ENCODE peak calls at places on chromosomes 7 and 10, in eight cellular contexts. A is ovary; M is activated CD4-positive, alpha-beta T cell treated with anti-CD3 and anti-CD28 coated beads for 4 hours; G is CD8-positive, alpha-beta T cell; K is SJSA1; P is prostate gland; C is KBM-7; R is CD8-positive, alpha-beta memory T cell. N is an unnamed sample.
A peak's percentile ranks its signal among the peaks of the same experiment; 100 is the strongest.

GRCh38 chr7:77833136-77833535 is 34.6 kb downstream of the PHTF2 start:
- DNase-seq in C (no peak), P (no peak), A (no peak), K (no peak), R (no peak), G (no peak), M (no peak), N (no peak)

GRCh38 chr10:95601116-95601719 is 40.0 kb upstream of the SORBS1 start:
- DNase-seq in M (peak; percentile 44), P (peak; percentile 78), G (no peak), C (peak; percentile 87), A (peak; percentile 81), K (peak; percentile 73), R (peak; percentile 15), N (peak; percentile 70)

GRCh38 chr7:16891338-16891737 is 9.6 kb upstream of the AGR3 start:
- DNase-seq in P (peak; percentile 42), M (peak; percentile 13), K (no peak), A (no peak), C (peak; percentile 30), R (no peak), G (no peak), N (no peak)

GRCh38 chr7:89067048-89067447 is 271.5 kb upstream of the TEX47 start:
- DNase-seq in R (no peak), P (no peak), G (no peak), A (no peak), K (no peak), M (no peak), C (no peak), N (no peak)

GRCh38 chr10:118953999-118954398 is 75.5 kb upstream of the NANOS1 start:
- DNase-seq in C (no peak), G (no peak), R (no peak), K (no peak), A (no peak), P (no peak), M (no peak), N (no peak)

GRCh38 chr10:122062831-122063674 is 74.1 kb downstream of the TACC2 start:
- DNase-seq in C (peak; percentile 22), G (no peak), R (no peak), P (peak; percentile 96), K (peak; percentile 78), M (no peak), A (peak; percentile 77), N (peak; percentile 90)

GRCh38 chr10:130351466-130352290 is 215.5 kb downstream of the GLRX3 start:
- DNase-seq in R (no peak), A (no peak), M (no peak), C (no peak), K (no peak), P (no peak), G (no peak), N (no peak)

GRCh38 chr10:103442031-103442461 is 10.1 kb downstream of the CALHM2 start:
- DNase-seq in K (no peak), A (peak; percentile 83), C (no peak), P (no peak), R (no peak), G (no peak), M (no peak), N (no peak)

GRCh38 chr7:31603076-31603475 is 83.9 kb upstream of the PPP1R17 start:
- DNase-seq in A (no peak), C (no peak), K (no peak), R (no peak), G (no peak), P (no peak), M (no peak), N (no peak)

GRCh38 chr10:84296071-84296981 is 32.1 kb upstream of the CCSER2 start:
- DNase-seq in K (peak; percentile 96), P (no peak), M (no peak), G (no peak), A (no peak), C (peak; percentile 27), R (no peak), N (no peak)

GRCh38 chr7:44078521-44078920 is 3.8 kb downstream of the POLM start:
- DNase-seq in C (no peak), R (no peak), A (peak; percentile 21), K (no peak), G (no peak), P (no peak), M (no peak), N (no peak)

GRCh38 chr7:67671006-67671405 is 674.4 kb downstream of the TYW1 start:
- DNase-seq in A (no peak), C (no peak), M (no peak), G (no peak), K (no peak), R (no peak), P (no peak), N (no peak)

GRCh38 chr7:90596745-90597526 is 815 bp downstream of the CDK14 start:
- DNase-seq in C (peak; percentile 6), R (no peak), G (no peak), K (no peak), P (no peak), M (no peak), A (no peak), N (no peak)

GRCh38 chr10:67943917-67944316 is 59.5 kb downstream of the SIRT1 start:
- DNase-seq in R (no peak), C (no peak), A (no peak), M (no peak), P (no peak), K (no peak), G (no peak), N (no peak)

GRCh38 chr10:83991986-83992753 is 147.1 kb upstream of the GHITM start:
- DNase-seq in P (no peak), M (no peak), K (no peak), A (no peak), R (no peak), G (no peak), C (peak; percentile 30), N (no peak)

GRCh38 chr10:84587789-84588188 is 259.4 kb downstream of the CCSER2 start:
- DNase-seq in M (no peak), A (no peak), P (no peak), G (no peak), C (no peak), R (no peak), K (no peak), N (no peak)

GRCh38 chr7:134327896-134328295 is 11.2 kb upstream of the SLC35B4 start:
- DNase-seq in A (no peak), M (peak; percentile 55), C (peak; percentile 81), P (peak; percentile 13), G (peak; percentile 37), K (peak; percentile 52), R (peak; percentile 28), N (no peak)

GRCh38 chr10:69382382-69383117 is 34.2 kb downstream of the TACR2 start:
- DNase-seq in A (no peak), C (no peak), M (no peak), R (no peak), K (peak; percentile 94), G (no peak), P (no peak), N (no peak)

GRCh38 chr10:10591682-10592412 is 425.8 kb upstream of the CELF2 start:
- DNase-seq in M (no peak), R (no peak), K (no peak), G (no peak), A (no peak), C (no peak), P (no peak), N (no peak)

GRCh38 chr10:122363311-122363710 is 11.2 kb upstream of the PLEKHA1 start:
- DNase-seq in G (no peak), C (no peak), M (no peak), R (no peak), K (peak; percentile 3), P (no peak), A (no peak), N (no peak)

GRCh38 chr7:92297736-92298135 is 52.0 kb downstream of the ANKIB1 start:
- DNase-seq in K (no peak), G (no peak), P (no peak), C (no peak), R (no peak), A (no peak), M (no peak), N (no peak)

GRCh38 chr7:95545007-95545615 is 51.2 kb downstream of the PDK4 start:
- DNase-seq in K (no peak), G (no peak), M (no peak), C (peak; percentile 7), R (no peak), A (peak; percentile 42), P (peak; percentile 77), N (peak; percentile 56)

GRCh38 chr7:149664176-149664575 is 109.2 kb downstream of the ZNF467 start:
- DNase-seq in M (no peak), C (no peak), K (no peak), P (no peak), G (no peak), R (no peak), A (no peak), N (no peak)

GRCh38 chr7:70766694-70767093 is 365.2 kb upstream of the GALNT17 start:
- DNase-seq in P (no peak), R (no peak), K (no peak), A (no peak), M (no peak), G (no peak), C (no peak), N (no peak)

GRCh38 chr7:26760499-26760898 is 103.9 kb downstream of the SKAP2 start:
- DNase-seq in M (no peak), C (no peak), G (no peak), R (no peak), P (no peak), K (no peak), A (no peak), N (no peak)

GRCh38 chr10:127044191-127044590 is 139.0 kb downstream of the DOCK1 start:
- DNase-seq in P (peak; percentile 85), A (no peak), R (no peak), C (no peak), K (no peak), M (no peak), G (no peak), N (no peak)

GRCh38 chr10:7872041-7872442 is 53.7 kb downstream of the TAF3 start:
- DNase-seq in C (peak; percentile 53), A (no peak), M (no peak), P (no peak), K (no peak), G (no peak), R (no peak), N (no peak)

GRCh38 chr10:119270893-119271361 is 63.6 kb downstream of the GRK5 start:
- DNase-seq in A (peak; percentile 82), M (no peak), K (peak; percentile 82), C (no peak), G (peak; percentile 19), P (no peak), R (peak; percentile 58), N (no peak)

GRCh38 chr7:134062460-134062859 is 64.7 kb upstream of the LRGUK start:
- DNase-seq in P (no peak), C (no peak), R (no peak), K (no peak), M (no peak), G (no peak), A (no peak), N (no peak)

GRCh38 chr10:29798876-29799690 is 164.3 kb upstream of the SVIL start:
- DNase-seq in M (no peak), A (no peak), P (no peak), R (no peak), C (no peak), G (no peak), K (no peak), N (no peak)

GRCh38 chr10:35328404-35329037 is 7.8 kb upstream of the CCNY start:
- DNase-seq in K (no peak), C (no peak), A (no peak), P (no peak), M (no peak), G (no peak), R (no peak), N (peak; percentile 4)

GRCh38 chr7:84042110-84042539 is 152.5 kb downstream of the SEMA3A start:
- DNase-seq in M (no peak), P (no peak), G (no peak), C (no peak), A (no peak), R (no peak), K (no peak), N (peak; percentile 94)

N was measured in SW 1271.